ENCODE peak calls at places on chromosomes 7 and 10, in five cellular contexts. U is A549, W is HCT116, H is GM12878, K is HepG2. X is an unnamed sample.

GRCh38 chr7:38316733-38317360 is 43.4 kb upstream of the TARP start:
- DNase-seq in U (no peak), W (no peak), H (no peak), K (no peak), X (no peak)

GRCh38 chr7:36575832-36576231 is 148.5 kb downstream of the AOAH start:
- DNase-seq in U (no peak), W (no peak), H (no peak), K (no peak), X (no peak)

GRCh38 chr10:1153253-1153763 is 97.1 kb downstream of the WDR37 start:
- DNase-seq in U (no peak), W (no peak), H (no peak), K (no peak), X (no peak)

GRCh38 chr7:80232969-80233724 is 98.5 kb downstream of the GNAI1 start:
- DNase-seq in U (no peak), W (no peak), H (no peak), K (peak), X (no peak)

GRCh38 chr10:98673156-98673765 is 226.5 kb upstream of the HPS1 start:
- DNase-seq in U (no peak), W (no peak), H (no peak), K (no peak), X (no peak)

GRCh38 chr10:36126076-36126475 is 484.0 kb upstream of the FZD8 start:
- DNase-seq in U (no peak), W (no peak), H (no peak), K (no peak), X (no peak)

GRCh38 chr10:69816963-69817605 is 15.4 kb downstream of the COL13A1 start:
- DNase-seq in U (no peak), W (no peak), H (no peak), K (no peak), X (no peak)

GRCh38 chr7:83546586-83546985 is 102.4 kb downstream of the SEMA3E start:
- DNase-seq in U (peak), W (no peak), H (no peak), K (no peak), X (no peak)

GRCh38 chr7:149863500-149863899 is 10.3 kb upstream of the ATP6V0E2 start:
- DNase-seq in U (no peak), W (no peak), H (no peak), K (no peak), X (no peak)

GRCh38 chr7:103540986-103541385 is 95.0 kb upstream of the SLC26A5 start:
- DNase-seq in U (no peak), W (no peak), H (no peak), K (no peak), X (peak)

GRCh38 chr7:80151274-80151665 is 16.6 kb downstream of the GNAI1 start:
- DNase-seq in U (no peak), W (no peak), H (no peak), K (no peak), X (no peak)

GRCh38 chr10:131172433-131172832 is 139.1 kb downstream of the TCERG1L start:
- DNase-seq in U (no peak), W (no peak), H (no peak), K (no peak), X (no peak)

DNA sequence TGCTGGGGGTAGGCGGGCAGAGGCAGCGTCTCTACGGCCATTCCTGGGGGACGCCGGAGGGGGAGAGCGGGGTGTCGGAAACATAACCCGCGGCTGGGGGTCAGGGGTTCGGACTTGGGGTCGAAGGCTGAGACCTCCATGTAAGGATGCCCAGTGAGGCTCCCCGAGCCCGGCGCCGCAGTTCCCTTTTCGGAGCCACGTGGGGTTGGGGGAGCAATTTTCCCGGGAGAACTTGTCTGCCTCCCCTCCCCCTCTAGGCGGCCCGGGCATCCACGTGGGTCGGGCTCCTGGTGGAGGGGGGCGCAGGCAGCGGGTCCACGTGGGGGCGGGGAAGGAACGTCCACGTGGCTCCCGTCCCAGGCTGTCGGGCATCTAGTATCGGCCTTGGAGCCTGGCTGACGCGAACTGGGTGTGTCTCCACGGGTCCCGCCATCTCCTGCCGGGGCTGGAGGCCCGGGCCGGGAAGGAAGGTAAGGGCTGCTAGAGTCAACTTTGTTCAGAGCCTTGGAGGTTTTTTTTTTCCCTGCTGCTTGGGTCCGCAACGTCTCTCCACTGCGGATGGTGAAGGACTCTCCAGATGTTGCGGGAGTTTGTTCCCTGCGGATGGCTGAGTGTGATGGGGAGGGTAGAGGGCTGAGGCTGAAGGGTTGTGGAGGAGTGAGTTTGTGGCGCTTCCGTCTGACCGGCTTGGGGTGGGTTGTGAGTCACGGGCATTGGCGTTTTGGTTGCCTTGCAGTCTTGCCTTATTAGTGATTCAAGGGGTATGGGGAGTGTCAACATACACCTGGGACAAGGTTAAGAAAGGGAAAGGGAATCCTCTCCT is 744 bp downstream of the PPRC1 start:
- DNase-seq in U (peak), W (no peak), H (no peak), K (peak), X (peak)
- TF ChIP-seq REST in U (no peak), W (no peak), H (no peak), K (no peak), X (no peak)

GRCh38 chr10:51073035-51073434 is 1.3 kb upstream of the PRKG1 start:
- DNase-seq in U (no peak), W (no peak), H (no peak), K (no peak), X (no peak)
- TF ChIP-seq MAX in U (no peak), W (no peak), H (no peak), K (no peak), X (no peak)

GRCh38 chr10:119821172-119821571 is 51.5 kb downstream of the MCMBP start:
- DNase-seq in U (no peak), W (no peak), H (no peak), K (no peak), X (no peak)
- TF ChIP-seq REST in U (no peak), W (no peak), H (no peak), K (no peak), X (no peak)

GRCh38 chr7:130733866-130734524 is at the start of gene KLF14:
- DNase-seq in U (no peak), W (peak), H (no peak), K (no peak), X (peak)
- TF ChIP-seq MAX in U (no peak), W (no peak), H (no peak), K (peak), X (no peak)

GRCh38 chr10:74418285-74418872 is 267.4 kb downstream of the ADK start:
- DNase-seq in U (no peak), W (no peak), H (no peak), K (no peak), X (peak)
- TF ChIP-seq REST in U (no peak), W (no peak), H (no peak), K (no peak), X (no peak)

DNA sequence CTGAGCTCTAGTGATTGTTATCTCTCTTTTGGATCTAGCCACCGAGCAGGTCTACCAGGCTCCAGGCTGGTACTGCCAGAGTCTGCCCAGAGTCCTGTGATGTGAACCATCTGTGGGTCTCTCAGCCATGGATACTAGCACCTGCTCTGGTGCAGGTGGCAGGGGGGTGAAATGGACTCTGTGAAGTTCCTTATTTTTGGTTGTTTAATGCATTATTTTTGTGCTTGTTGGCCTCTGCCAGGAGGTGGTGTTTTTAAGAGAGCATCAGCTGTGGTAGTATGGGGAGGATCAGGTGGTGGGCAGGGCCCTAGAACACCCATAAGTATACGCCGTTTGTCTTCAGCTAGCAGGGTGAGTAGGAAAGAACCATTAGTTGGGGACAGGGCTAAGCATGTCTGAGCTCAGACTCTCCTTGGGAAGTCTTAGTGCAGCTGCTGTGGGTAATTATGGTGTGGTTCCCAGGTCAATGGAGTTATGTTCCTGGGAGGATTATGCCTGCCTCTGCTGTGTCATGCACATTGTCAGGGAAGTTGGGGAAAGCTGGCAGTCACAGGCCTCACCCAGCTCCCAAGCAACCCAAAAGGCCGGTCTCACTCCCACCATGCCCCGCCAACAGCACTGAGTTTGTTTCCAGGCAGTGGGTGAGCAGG is 81.8 kb downstream of the NPSR1 start:
- DNase-seq in U (no peak), W (no peak), H (no peak), K (no peak), X (no peak)
- TF ChIP-seq MAX in U (no peak), W (no peak), H (no peak), K (no peak), X (no peak)